ENCODE peak calls at places on chromosome 12, in four cellular contexts. C is ovary, M is HFF-Myc, Z is heart left ventricle. J is an unnamed sample.

GRCh38 chr12:109762071-109762672 is 48.5 kb downstream of the FAM222A start:
- DNase-seq in C (peak; percentile 17), M (no peak), Z (no peak), J (no peak)

GRCh38 chr12:89988156-89988555 is 279.5 kb upstream of the ATP2B1 start:
- DNase-seq in C (no peak), Z (no peak), M (no peak), J (no peak)

GRCh38 chr12:77324416-77324762 is 259.0 kb upstream of the E2F7 start:
- DNase-seq in M (no peak), C (no peak), Z (no peak), J (no peak)

GRCh38 chr12:4148418-4149056 is 125.0 kb upstream of the CCND2 start:
- DNase-seq in M (no peak), C (no peak), Z (peak; percentile 60), J (no peak)

GRCh38 chr12:121535150-121536057 is 45.4 kb downstream of the KDM2B start:
- DNase-seq in C (no peak), Z (no peak), M (no peak), J (no peak)

GRCh38 chr12:25933001-25933400 is 25.5 kb upstream of the RASSF8 start:
- DNase-seq in C (no peak), Z (no peak), M (no peak), J (no peak)

GRCh38 chr12:57488397-57489156 is 709 bp downstream of the MARS1 start:
- DNase-seq in C (no peak), Z (no peak), M (no peak), J (no peak)

GRCh38 chr12:24911284-24911791 is 37.6 kb downstream of the BCAT1 start:
- DNase-seq in C (no peak), M (peak; percentile 59), Z (no peak), J (peak; percentile 29)

GRCh38 chr12:46956451-46957035 is 122.9 kb upstream of the PCED1B start:
- DNase-seq in M (no peak), Z (no peak), C (no peak), J (no peak)

GRCh38 chr12:65911321-65911720 is 87.0 kb downstream of the HMGA2 start:
- DNase-seq in Z (no peak), C (no peak), M (no peak), J (no peak)

GRCh38 chr12:68779280-68779679 is 28.7 kb upstream of the MDM2 start:
- DNase-seq in Z (no peak), M (no peak), C (no peak), J (no peak)

GRCh38 chr12:2613674-2614073 is 181.1 kb upstream of the FKBP4 start:
- DNase-seq in M (peak; percentile 88), C (no peak), Z (no peak), J (peak; percentile 63)

GRCh38 chr12:45401008-45401407 is 185.1 kb downstream of the ANO6 start:
- DNase-seq in Z (peak; percentile 31), C (no peak), M (no peak), J (no peak)

DNA sequence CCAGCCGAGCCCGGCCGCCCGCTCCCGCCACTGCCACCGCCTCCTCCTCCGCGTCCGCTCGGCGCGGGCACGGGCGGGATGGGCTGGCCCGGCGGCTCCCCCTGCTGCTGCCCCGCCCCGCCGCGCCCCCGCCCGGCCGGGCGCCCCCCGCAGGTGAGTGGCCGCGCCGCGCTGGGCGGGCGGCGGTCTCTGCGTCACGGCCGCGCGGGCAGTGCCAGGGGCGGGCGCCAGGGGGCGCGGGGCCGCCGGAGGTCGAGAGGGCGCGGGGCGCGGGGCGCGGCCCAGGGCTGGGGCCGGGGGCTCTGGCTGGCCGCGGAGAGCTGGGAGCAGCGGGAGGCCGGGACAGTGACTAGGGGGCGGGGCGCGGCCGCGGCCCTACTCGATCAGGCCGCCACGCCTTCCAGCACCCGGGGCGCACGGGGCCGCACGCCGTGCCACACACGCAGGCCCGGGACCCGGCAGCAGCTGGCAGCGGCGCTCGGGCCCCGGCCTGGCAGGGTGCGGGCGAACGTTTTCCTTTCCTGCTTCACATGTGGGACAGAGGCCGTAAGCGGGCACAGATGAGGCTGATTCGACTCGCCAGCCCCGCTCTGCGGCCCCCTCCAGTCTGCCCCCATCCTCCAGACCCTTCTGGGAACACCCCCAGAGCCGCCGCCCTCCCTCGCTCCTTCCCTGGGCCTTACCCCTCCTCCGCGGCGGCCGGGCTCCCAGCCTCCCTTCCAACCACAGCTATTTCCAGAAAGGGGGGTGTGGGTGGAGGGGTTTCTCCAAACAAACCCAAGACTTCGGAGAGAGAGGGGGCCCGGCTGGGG is 2.4 kb upstream of the TNS2 start:
- DNase-seq in Z (peak; percentile 86), M (no peak), C (peak; percentile 87), J (no peak)
- TF ChIP-seq CTCF in Z (peak; percentile 28), M (no peak), C (peak; percentile 36), J (peak; percentile 1)

GRCh38 chr12:29133141-29133540 is 15.9 kb upstream of the FAR2 start:
- DNase-seq in C (no peak), M (no peak), Z (no peak), J (no peak)
- H3K4me3 ChIP-seq in C (no peak overlapping the region), M (no peak overlapping the region), Z (no peak overlapping the region), J (no peak overlapping the region)

GRCh38 chr12:116528067-116528466 is 31.1 kb upstream of the MAP1LC3B2 start:
- DNase-seq in M (peak; percentile 82), Z (no peak), C (no peak), J (no peak)
- TF ChIP-seq CTCF in M (no peak), Z (no peak), C (no peak), J (no peak)

GRCh38 chr12:56334490-56334793 is 642 bp upstream of the PAN2 start:
- DNase-seq in C (no peak), M (no peak), Z (no peak), J (no peak)

GRCh38 chr12:56333679-56334489 is at the start of gene PAN2:
- DNase-seq in C (peak; percentile 94), M (peak; percentile 87), Z (peak; percentile 97), J (peak; percentile 89)

GRCh38 chr12:56337753-56338221 is 897 bp upstream of the IL23A start:
- DNase-seq in M (no peak), Z (no peak), C (no peak), J (no peak)

GRCh38 chr12:56336361-56337167 is 2.1 kb upstream of the IL23A start:
- DNase-seq in M (no peak), C (no peak), Z (no peak), J (no peak)

GRCh38 chr12:56338643-56339422 is at the start of gene IL23A:
- DNase-seq in Z (no peak), C (no peak), M (no peak), J (no peak)
- H3K4me3 ChIP-seq in Z (no peak within 1 kb of the TSS), C (no peak within 1 kb of the TSS), M (no peak within 1 kb of the TSS), J (no peak within 1 kb of the TSS)